ENCODE peak calls at places on chromosomes 12 and 14, in five cellular contexts. Q is neural progenitor cell, E is hepatocyte, D is GM23338, O is GM23248. C is an unnamed sample.

GRCh38 chr12:27332407-27333310 is at the start of gene BMAL2:
- DNase-seq in O (peak), E (peak), D (peak), Q (peak), C (peak)

GRCh38 chr12:106084048-106084671 is 54.6 kb downstream of the NUAK1 start:
- DNase-seq in E (no peak), O (peak), Q (peak), D (peak), C (no peak)

GRCh38 chr14:76584271-76584702 is 177.0 kb upstream of the VASH1 start:
- DNase-seq in E (no peak), O (no peak), D (no peak), Q (no peak), C (no peak)

GRCh38 chr12:78120866-78121590 is 290.3 kb downstream of the NAV3 start:
- DNase-seq in E (no peak), O (peak), Q (no peak), D (no peak), C (peak)

GRCh38 chr12:21819236-21819635 is 44.7 kb upstream of the KCNJ8 start:
- DNase-seq in O (peak), Q (no peak), D (peak), E (peak), C (no peak)

GRCh38 chr12:6772331-6772695 is at the start of gene LAG3:
- DNase-seq in E (no peak), Q (no peak), D (no peak), O (no peak), C (no peak)

GRCh38 chr12:98894412-98895085 is 249.5 kb downstream of the APAF1 start:
- DNase-seq in D (peak), Q (peak), O (peak), E (no peak), C (no peak)

GRCh38 chr12:119115296-119115905 is 63.3 kb upstream of the HSPB8 start:
- DNase-seq in D (peak), Q (peak), E (peak), O (peak), C (peak)

GRCh38 chr12:122080149-122081107 is 1.9 kb downstream of the MLXIP start:
- DNase-seq in E (peak), D (peak), Q (peak), O (peak), C (no peak)

GRCh38 chr12:90343966-90344365 is 611.0 kb downstream of the CCER1 start:
- DNase-seq in E (no peak), D (no peak), O (no peak), Q (no peak), C (no peak)

GRCh38 chr12:132578826-132579225 is 31.6 kb downstream of the LRCOL1 start:
- DNase-seq in D (no peak), E (no peak), Q (no peak), O (no peak), C (no peak)

GRCh38 chr14:70601162-70601561 is 707 bp upstream of the MED6 start:
- DNase-seq in O (peak), Q (peak), E (no peak), D (peak), C (no peak)

GRCh38 chr14:93811020-93811419 is 22.7 kb upstream of the PRIMA1 start:
- DNase-seq in O (no peak), Q (no peak), D (no peak), E (no peak), C (no peak)

GRCh38 chr14:97777622-97778021 is 980.4 kb downstream of the VRK1 start:
- DNase-seq in D (no peak), Q (no peak), O (no peak), E (no peak), C (no peak)

DNA sequence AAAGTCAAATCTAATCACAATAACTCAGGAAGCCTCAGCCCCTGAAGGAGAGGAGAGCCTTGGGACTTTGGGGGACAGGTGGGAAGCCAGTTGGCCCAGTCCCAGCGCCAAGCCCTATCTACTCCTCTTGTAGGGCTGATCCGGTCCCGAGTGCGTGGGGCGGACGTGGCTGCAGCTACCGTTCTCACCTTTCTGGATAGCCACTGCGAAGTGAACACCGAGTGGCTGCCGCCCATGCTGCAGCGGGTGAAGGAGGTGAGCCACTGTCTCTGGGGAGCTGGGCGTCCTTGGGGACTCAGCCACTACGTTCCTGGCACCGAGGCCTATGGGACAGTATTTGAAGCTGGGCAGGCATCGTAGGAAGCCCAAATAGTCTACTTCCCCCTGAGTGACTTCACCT is 68.4 kb downstream of the GALNT16 start:
- DNase-seq in D (no peak), Q (no peak), E (no peak), O (no peak), C (no peak)
- TF ChIP-seq EZH2phosphoT487 in D (no peak), Q (no peak), E (no peak), O (no peak), C (no peak)

GRCh38 chr12:72273499-72273837 is 1.3 kb downstream of the TRHDE start:
- DNase-seq in E (no peak), D (peak), O (no peak), Q (peak), C (no peak)
- H3K4me3 ChIP-seq in E (peak), D (peak), O (peak), Q (peak), C (no peak)

GRCh38 chr14:24194873-24195185 is 412 bp downstream of the TM9SF1 start:
- DNase-seq in D (no peak), Q (no peak), O (peak), E (no peak), C (no peak)

GRCh38 chr14:24194186-24194872 is 912 bp downstream of the TM9SF1 start:
- DNase-seq in Q (no peak), O (no peak), D (no peak), E (no peak), C (no peak)

GRCh38 chr14:24197066-24197465 is 1.8 kb upstream of the TM9SF1 start:
- DNase-seq in D (no peak), O (no peak), E (no peak), Q (no peak), C (peak)

GRCh38 chr14:24195186-24196070 is at the start of gene TM9SF1:
- DNase-seq in D (peak), Q (peak), E (peak), O (peak), C (peak)

DNA sequence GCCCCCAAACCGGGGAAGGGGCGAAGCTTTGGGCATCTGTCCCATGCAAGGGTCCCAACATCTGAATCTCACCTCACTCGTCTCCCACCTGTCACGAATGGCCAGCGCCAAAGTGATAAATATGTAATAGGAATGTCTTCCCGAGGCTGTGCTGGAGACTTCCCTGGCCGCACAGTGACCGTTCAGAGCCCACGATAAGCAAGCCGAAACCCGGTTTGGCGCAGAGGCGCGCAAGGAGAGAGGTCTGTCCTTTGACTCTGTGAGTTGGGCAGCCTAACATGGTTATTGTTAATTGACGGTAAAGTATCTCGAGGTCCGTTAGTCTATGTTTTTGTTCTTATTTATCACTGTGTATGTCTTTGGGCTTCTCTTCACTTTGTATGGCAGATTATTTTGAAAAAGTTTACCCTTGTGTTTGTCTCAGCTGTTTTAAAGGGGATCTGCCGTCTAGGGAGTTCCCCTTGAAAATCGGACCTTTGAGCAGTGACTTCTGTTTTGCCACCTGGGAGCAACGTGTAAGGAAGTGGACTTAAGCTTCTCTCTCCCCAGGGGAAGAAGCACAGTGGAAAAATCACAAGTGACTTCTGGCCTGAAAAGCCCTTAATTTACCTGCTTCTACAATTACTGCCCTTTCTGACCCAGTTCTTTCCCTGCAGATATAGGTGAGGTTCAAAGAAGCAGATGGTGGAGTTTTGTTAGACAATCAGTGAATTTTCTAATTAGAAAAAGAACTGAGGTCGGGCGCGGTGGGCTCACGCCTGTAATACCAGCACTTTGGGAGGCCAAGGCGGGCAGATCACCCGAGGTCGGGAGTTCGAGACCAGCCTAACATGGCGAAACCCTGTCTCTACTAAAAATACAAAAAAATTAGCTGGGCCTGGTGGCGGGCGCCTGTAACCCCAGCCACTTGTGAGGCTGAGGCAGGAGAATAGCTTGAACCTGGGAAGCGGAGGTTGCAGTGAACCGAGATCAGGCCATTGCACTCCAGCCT is 1.1 kb upstream of the TM9SF1 start:
- DNase-seq in O (peak), D (peak), E (no peak), Q (peak), C (peak)
- TF ChIP-seq EZH2phosphoT487 in O (no peak), D (no peak), E (no peak), Q (no peak), C (no peak)

DNA sequence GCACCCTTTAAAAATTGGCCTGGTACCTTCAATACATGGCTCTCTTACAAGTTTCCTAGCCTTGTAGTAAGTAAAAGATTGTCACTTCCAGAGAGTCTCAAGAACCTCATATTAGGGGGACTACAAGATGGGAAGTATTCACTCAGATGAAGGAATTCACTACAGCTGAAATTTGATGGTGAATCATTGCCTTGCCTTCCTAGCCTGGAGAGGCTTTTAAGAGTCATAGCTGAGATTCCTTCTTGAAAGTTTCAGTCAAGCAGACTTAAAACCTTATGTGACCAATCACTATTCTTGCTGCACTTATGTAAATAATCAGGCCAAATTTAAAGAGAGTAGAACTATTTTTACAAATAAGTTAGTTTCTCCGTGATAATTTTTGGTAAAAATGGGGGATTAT is 451.6 kb downstream of the TRHDE start:
- DNase-seq in O (no peak), Q (no peak), D (no peak), E (no peak), C (no peak)
- H3K4me3 ChIP-seq in O (no peak), Q (no peak), D (no peak), E (no peak), C (no peak)

GRCh38 chr14:69039287-69039628 is 60.2 kb upstream of the ACTN1 start:
- DNase-seq in E (no peak), O (peak), Q (no peak), D (no peak), C (no peak)
- TF ChIP-seq EZH2phosphoT487 in E (no peak), O (no peak), Q (no peak), D (no peak), C (no peak)

GRCh38 chr14:99143126-99143525 is 128.9 kb downstream of the BCL11B start:
- DNase-seq in D (no peak), O (no peak), E (no peak), Q (no peak), C (no peak)
- H3K4me3 ChIP-seq in D (no peak), O (no peak), E (no peak), Q (no peak), C (no peak)

GRCh38 chr12:55899035-55899434 is 28.7 kb downstream of the PYM1 start:
- DNase-seq in E (peak), O (peak), D (no peak), Q (no peak), C (no peak)
- TF ChIP-seq EZH2phosphoT487 in E (no peak), O (no peak), D (no peak), Q (no peak), C (no peak)